ENCODE peak calls at places on chromosome X, in eight cellular contexts. W is HepG2, X is cardiac fibroblast, N is SK-N-SH, T is sigmoid colon, D is WERI-Rb-1, Q is fibroblast of mammary gland, Y is Peyer's patch. M is an unnamed sample.
A peak's percentile ranks its signal among the peaks of the same experiment; 100 is the strongest.

GRCh38 chrX:29690061-29690460 is 525.3 kb upstream of the MAGEB2 start:
- DNase-seq in Q (peak; percentile 53), T (no peak), W (no peak), N (no peak), Y (no peak), X (peak; percentile 69), D (no peak), M (no peak)

GRCh38 chrX:133290076-133290475 is 71.9 kb upstream of the TFDP3 start:
- DNase-seq in Y (no peak), Q (peak; percentile 48), D (no peak), X (no peak), T (no peak), W (no peak), N (no peak), M (no peak)

GRCh38 chrX:84501798-84502628 is at the start of gene HDX:
- DNase-seq in T (peak; percentile 92), W (peak; percentile 16), Q (peak; percentile 82), N (peak; percentile 56), X (peak; percentile 90), Y (peak; percentile 52), D (peak; percentile 83), M (peak; percentile 69)

GRCh38 chrX:69535661-69536060 is 31.5 kb downstream of the NALF2 start:
- DNase-seq in Y (no peak), W (no peak), D (no peak), T (no peak), N (no peak), X (no peak), Q (no peak), M (no peak)

GRCh38 chrX:110317079-110317819 is 636 bp downstream of the AMMECR1 start:
- DNase-seq in Q (peak; percentile 16), Y (peak; percentile 26), N (peak; percentile 55), D (peak; percentile 9), X (no peak), T (peak; percentile 63), W (no peak), M (no peak)

GRCh38 chrX:111041018-111041462 is 55.0 kb upstream of the PAK3 start:
- DNase-seq in W (peak; percentile 9), T (no peak), D (no peak), N (no peak), Y (no peak), X (peak; percentile 91), Q (peak; percentile 88), M (peak; percentile 93)

GRCh38 chrX:113512700-113513395 is 672.2 kb upstream of the AMOT start:
- DNase-seq in Y (no peak), N (no peak), W (no peak), D (no peak), X (peak; percentile 74), Q (peak; percentile 86), T (no peak), M (peak; percentile 26)

GRCh38 chrX:19334945-19335626 is 8.6 kb upstream of the PDHA1 start:
- DNase-seq in D (peak; percentile 44), N (no peak), T (no peak), Y (no peak), W (peak; percentile 75), Q (peak; percentile 50), X (no peak), M (no peak)

GRCh38 chrX:155027509-155028066 is 944 bp downstream of the FUNDC2 start:
- DNase-seq in N (no peak), W (peak; percentile 11), D (no peak), Y (no peak), T (peak; percentile 67), Q (peak; percentile 82), X (peak; percentile 90), M (peak; percentile 65)

GRCh38 chrX:12138366-12139313 is at the start of gene FRMPD4:
- DNase-seq in Y (no peak), D (no peak), Q (peak; percentile 20), T (peak; percentile 76), X (peak; percentile 56), W (no peak), N (peak; percentile 10), M (no peak)

GRCh38 chrX:140524556-140524955 is 19.7 kb upstream of the SOX3 start:
- DNase-seq in W (no peak), N (no peak), X (peak; percentile 0), T (no peak), Y (no peak), Q (no peak), D (no peak), M (no peak)

GRCh38 chrX:475926-476723 is 89.4 kb upstream of the PPP2R3B start:
- DNase-seq in N (no peak), D (no peak), Q (no peak), W (no peak), T (peak; percentile 12), X (no peak), Y (no peak), M (no peak)

GRCh38 chrX:16848541-16848940 is 21.6 kb downstream of the RBBP7 start:
- DNase-seq in Y (no peak), W (no peak), X (no peak), N (no peak), Q (peak; percentile 82), D (no peak), T (no peak), M (no peak)

GRCh38 chrX:102517331-102517730 is 792 bp upstream of the TMSB15A start:
- DNase-seq in D (no peak), N (peak; percentile 24), X (peak; percentile 3), Y (no peak), T (no peak), W (no peak), Q (peak; percentile 37), M (no peak)

GRCh38 chrX:71173440-71173839 is 28.8 kb downstream of the NLGN3 start:
- DNase-seq in X (no peak), Y (no peak), W (no peak), Q (no peak), N (no peak), D (no peak), T (no peak), M (no peak)

GRCh38 chrX:20066968-20067708 is 49.6 kb downstream of the MAP7D2 start:
- DNase-seq in T (no peak), D (peak; percentile 14), Y (no peak), X (peak; percentile 52), N (peak; percentile 57), W (peak; percentile 35), Q (peak; percentile 66), M (peak; percentile 41)

GRCh38 chrX:110786486-110786885 is 9.1 kb downstream of the CHRDL1 start:
- DNase-seq in Y (no peak), T (no peak), W (no peak), N (no peak), Q (peak; percentile 47), X (no peak), D (no peak), M (peak; percentile 37)

GRCh38 chrX:135421932-135422809 is at the start of gene SMIM10L2A:
- DNase-seq in X (no peak), W (no peak), D (no peak), N (peak; percentile 48), Y (no peak), Q (no peak), T (no peak), M (no peak)
- H3K4me3 ChIP-seq in X (peak within 1 kb of the TSS; percentile 33), W (no peak within 1 kb of the TSS), D (peak within 1 kb of the TSS; percentile 35), N (peak within 1 kb of the TSS; percentile 32), Y (peak within 1 kb of the TSS; percentile 59), Q (peak within 1 kb of the TSS; percentile 12), T (peak within 1 kb of the TSS; percentile 51), M (peak within 1 kb of the TSS; percentile 26)

GRCh38 chrX:94576367-94577004 is 902.5 kb downstream of the FAM133A start:
- DNase-seq in X (no peak), T (no peak), N (peak; percentile 2), W (no peak), Y (no peak), D (no peak), Q (no peak), M (no peak)
- TF ChIP-seq CTCF in X (no peak), T (no peak), N (peak; percentile 56), W (no peak), Y (no peak), D (no peak), Q (peak; percentile 26), M (no peak)

DNA sequence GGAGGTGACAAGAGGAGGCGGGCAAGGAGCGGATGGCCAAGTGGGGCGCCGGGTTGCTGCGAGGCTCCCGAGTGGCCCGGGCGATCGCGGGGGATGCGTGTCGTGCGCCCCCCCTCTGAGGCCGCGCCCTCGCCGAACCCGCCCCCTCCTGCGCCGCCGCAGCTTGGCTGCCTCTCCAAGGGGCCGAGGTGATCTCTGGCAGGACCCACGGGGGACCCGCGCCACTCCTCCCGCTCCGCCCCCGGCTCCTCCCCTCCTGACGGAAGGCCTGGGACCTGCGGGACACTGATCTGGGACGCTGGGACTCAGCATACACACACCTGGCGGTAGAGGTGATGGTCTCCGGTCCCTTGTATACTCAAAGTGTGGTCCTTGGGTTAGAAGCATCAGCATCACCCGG is 21.9 kb upstream of the FAM47C start:
- DNase-seq in W (no peak), D (no peak), Q (no peak), Y (no peak), T (no peak), X (no peak), N (peak; percentile 5), M (no peak)
- H3K4me3 ChIP-seq in W (no peak overlapping the region), D (peak overlapping the region; percentile 35), Q (no peak overlapping the region), Y (no peak overlapping the region), T (no peak overlapping the region), X (no peak overlapping the region), N (no peak overlapping the region), M (peak overlapping the region; percentile 39)

DNA sequence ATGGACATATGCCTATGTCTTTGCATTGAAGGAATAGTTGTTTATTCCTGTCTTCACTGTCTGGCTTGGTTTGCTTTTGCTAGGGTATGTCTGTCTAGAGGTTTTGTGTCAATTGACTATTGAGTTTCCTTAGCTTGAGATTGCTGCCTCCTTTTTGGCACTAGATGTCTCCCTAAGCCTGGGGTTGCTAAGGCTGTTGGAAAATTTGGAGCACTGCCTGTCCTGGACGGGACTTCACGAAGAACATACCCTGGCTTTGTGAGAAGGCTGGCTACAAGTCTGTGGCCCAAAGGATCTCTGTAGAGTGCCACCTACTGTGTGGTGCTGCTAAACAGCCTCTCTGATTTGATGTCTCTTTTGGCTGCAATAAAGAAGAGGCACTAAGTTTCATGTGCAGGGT is 183.8 kb upstream of the NUDT10 start:
- DNase-seq in Y (no peak), Q (peak; percentile 8), T (no peak), N (no peak), D (no peak), X (peak; percentile 2), W (no peak), M (no peak)
- TF ChIP-seq CTCF in Y (no peak), Q (no peak), T (no peak), N (peak; percentile 21), D (no peak), X (no peak), W (peak; percentile 20), M (peak; percentile 11)

DNA sequence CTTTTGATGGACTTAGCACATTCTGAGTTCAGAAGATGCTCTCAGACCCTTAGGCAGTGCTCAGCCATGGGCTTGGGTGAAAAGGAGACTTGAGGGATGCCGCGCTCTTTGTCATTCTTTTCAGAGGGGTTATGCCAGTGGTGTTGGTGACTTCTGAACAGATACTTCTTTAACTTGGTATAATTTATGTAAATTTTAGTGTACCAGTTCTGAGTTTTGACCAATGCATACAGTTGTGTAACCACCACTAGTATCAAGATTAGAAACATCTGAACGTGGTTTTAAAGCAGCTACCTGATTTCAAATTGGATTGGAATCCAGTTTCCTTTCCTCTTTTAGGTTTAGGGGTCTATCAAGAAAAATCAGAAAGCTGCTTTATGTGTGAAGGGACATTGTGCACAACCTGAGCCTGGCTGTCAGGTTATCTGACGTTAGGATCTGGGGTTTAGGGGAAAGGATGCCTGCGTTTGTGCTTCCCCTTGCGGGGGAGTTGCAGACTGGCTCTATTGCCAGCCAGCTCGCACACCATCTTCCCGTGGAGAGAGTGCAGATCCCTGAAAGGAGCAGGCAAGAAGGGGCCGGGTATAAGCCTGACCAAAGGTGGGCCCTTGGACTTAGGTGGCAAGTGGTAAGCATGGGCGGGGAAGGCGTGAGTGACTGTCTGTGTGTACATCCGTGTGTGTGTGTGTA is 19.0 kb downstream of the SMS start:
- DNase-seq in D (no peak), W (no peak), T (no peak), Y (no peak), X (no peak), Q (no peak), N (no peak), M (no peak)
- H3K4me3 ChIP-seq in D (no peak overlapping the region), W (no peak overlapping the region), T (no peak overlapping the region), Y (no peak overlapping the region), X (no peak overlapping the region), Q (no peak overlapping the region), N (no peak overlapping the region), M (no peak overlapping the region)

M was measured in astrocyte of the cerebellum.